ENCODE peak calls at places on chromosomes 13 and 19, in four cellular contexts. Q is lower leg skin, E is neuronal stem cell, U is psoas muscle. W is an unnamed sample.

GRCh38 chr13:38684714-38685113 is 2.2 kb upstream of the FREM2 start:
- DNase-seq in E (no peak), Q (no peak), U (no peak), W (no peak)

GRCh38 chr13:49679244-49679643 is 12.0 kb downstream of the EBPL start:
- DNase-seq in E (no peak), U (no peak), Q (no peak), W (peak; percentile 11)

GRCh38 chr19:14695471-14695870 is 5.6 kb downstream of the ZNF333 start:
- DNase-seq in E (no peak), Q (no peak), U (no peak), W (no peak)

GRCh38 chr13:41492432-41493267 is 35.3 kb downstream of the RGCC start:
- DNase-seq in U (no peak), E (no peak), Q (no peak), W (no peak)

GRCh38 chr19:55581145-55581827 is 638 bp upstream of the ZNF579 start:
- DNase-seq in E (no peak), Q (no peak), U (no peak), W (no peak)

GRCh38 chr13:109794095-109794494 is 7.7 kb upstream of the IRS2 start:
- DNase-seq in E (no peak), Q (no peak), U (no peak), W (no peak)

GRCh38 chr13:76307157-76307556 is 579.0 kb downstream of the KCTD12 start:
- DNase-seq in E (no peak), Q (no peak), U (no peak), W (no peak)

GRCh38 chr19:46049597-46049996 is 8.8 kb upstream of the IGFL4 start:
- DNase-seq in Q (no peak), U (no peak), E (no peak), W (no peak)

GRCh38 chr19:10091892-10092641 is 6.0 kb downstream of the SHFL start:
- DNase-seq in Q (no peak), E (no peak), U (no peak), W (no peak)

GRCh38 chr13:87677334-87678234 is 6.4 kb downstream of the SLITRK5 start:
- DNase-seq in U (no peak), E (peak; percentile 53), Q (no peak), W (no peak)

GRCh38 chr13:95716231-95716630 is 39.3 kb downstream of the DNAJC3 start:
- DNase-seq in Q (no peak), U (no peak), E (no peak), W (no peak)

GRCh38 chr13:29713841-29714240 is 118.4 kb upstream of the SLC7A1 start:
- DNase-seq in E (no peak), U (no peak), Q (no peak), W (peak; percentile 16)

GRCh38 chr13:50017819-50018218 is 2.6 kb downstream of the KCNRG start:
- DNase-seq in E (no peak), Q (no peak), U (no peak), W (no peak)

GRCh38 chr19:30799854-30800755 is 427.9 kb downstream of the ZNF536 start:
- DNase-seq in U (peak; percentile 27), E (peak; percentile 50), Q (peak; percentile 33), W (no peak)

GRCh38 chr19:54172764-54173699 is at the start of gene TMC4:
- DNase-seq in Q (no peak), U (no peak), E (no peak), W (no peak)

GRCh38 chr19:29896790-29897189 is 45.2 kb upstream of the URI1 start:
- DNase-seq in Q (no peak), U (no peak), E (no peak), W (no peak)

GRCh38 chr19:19636573-19636972 is 6.9 kb downstream of the GMIP start:
- DNase-seq in E (no peak), Q (no peak), U (no peak), W (no peak)

GRCh38 chr19:55146078-55146647 is 2.8 kb downstream of the TNNT1 start:
- DNase-seq in Q (no peak), U (no peak), E (no peak), W (no peak)

GRCh38 chr13:113064000-113064533 is 41.5 kb upstream of the F7 start:
- DNase-seq in Q (no peak), U (no peak), E (no peak), W (no peak)

GRCh38 chr19:30518965-30519606 is 146.9 kb downstream of the ZNF536 start:
- DNase-seq in E (no peak), Q (no peak), U (no peak), W (peak; percentile 77)

DNA sequence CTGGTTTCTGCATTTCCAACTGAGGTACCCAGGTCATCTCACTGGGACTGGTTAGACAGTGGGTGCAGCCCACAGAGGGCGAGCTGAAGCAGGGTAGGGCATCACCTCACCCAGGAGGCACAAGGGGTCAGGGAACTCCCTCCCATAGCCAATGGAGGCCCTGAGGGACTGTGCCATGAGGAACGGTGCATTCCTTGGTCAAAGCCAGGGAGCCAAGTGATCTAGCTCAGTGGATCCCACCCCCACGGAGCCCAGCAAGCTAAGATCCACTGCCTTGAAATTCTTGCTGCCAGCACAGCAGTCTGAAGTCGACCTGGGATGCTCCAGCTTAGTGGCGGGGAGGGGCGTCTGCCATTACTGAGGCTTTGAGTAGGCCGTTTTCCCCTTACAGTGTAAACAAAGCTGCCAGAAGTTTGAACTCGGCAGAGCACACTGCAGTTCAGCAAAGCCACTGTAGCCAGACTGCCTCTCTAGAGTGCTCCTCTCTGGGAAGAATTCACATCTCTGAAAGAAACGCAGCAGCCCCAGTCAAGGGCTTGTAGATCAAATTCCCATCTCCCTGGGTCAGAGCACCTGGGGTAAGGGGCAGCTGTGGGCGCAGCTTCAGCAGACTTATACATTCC is 1386.6 kb upstream of the PCDH9 start:
- DNase-seq in E (no peak), Q (no peak), U (no peak), W (no peak)
- H3K4me3 ChIP-seq in E (no peak overlapping the region), Q (no peak overlapping the region), U (no peak overlapping the region), W (no peak overlapping the region)

DNA sequence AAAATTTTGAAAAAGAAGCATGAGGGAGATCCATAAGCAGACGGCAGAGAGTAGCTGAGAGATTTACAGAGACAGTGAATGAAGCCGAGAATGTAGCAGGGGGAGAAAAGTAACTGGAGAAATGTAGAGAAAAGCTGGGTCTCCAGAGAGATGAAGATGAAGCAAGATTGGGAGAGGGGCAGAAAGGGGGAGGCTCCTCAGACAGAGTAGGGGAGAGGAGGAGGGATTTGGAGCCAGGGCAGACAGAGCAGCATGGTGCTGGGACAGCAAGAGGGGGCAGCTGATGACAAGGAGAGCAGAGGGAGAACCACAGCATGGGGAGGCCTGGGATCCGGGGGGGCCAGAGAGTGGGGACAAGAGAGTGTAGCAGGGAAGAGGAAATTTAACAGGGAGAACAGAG is 933 bp downstream of the ZNF610 start:
- DNase-seq in Q (no peak), E (no peak), U (no peak), W (no peak)
- H3K4me3 ChIP-seq in Q (no peak overlapping the region), E (peak overlapping the region; percentile 97), U (peak overlapping the region; percentile 77), W (peak overlapping the region; percentile 68)

GRCh38 chr13:99968521-99969367 is 2.8 kb downstream of the ZIC5 start:
- DNase-seq in Q (no peak), E (no peak), U (no peak), W (no peak)
- H3K4me3 ChIP-seq in Q (no peak overlapping the region), E (peak overlapping the region; percentile 97), U (peak overlapping the region; percentile 53), W (peak overlapping the region; percentile 47)

GRCh38 chr19:49155005-49155826 is at the start of gene HRC:
- DNase-seq in E (no peak), Q (no peak), U (peak; percentile 67), W (no peak)
- H3K4me3 ChIP-seq in E (no peak within 1 kb of the TSS), Q (no peak within 1 kb of the TSS), U (peak within 1 kb of the TSS; percentile 77), W (no peak within 1 kb of the TSS)

GRCh38 chr13:67228909-67229308 is 1.2 kb downstream of the PCDH9 start:
- DNase-seq in Q (no peak), E (no peak), U (no peak), W (no peak)
- H3K4me3 ChIP-seq in Q (no peak overlapping the region), E (no peak overlapping the region), U (peak overlapping the region; percentile 84), W (peak overlapping the region; percentile 68)

GRCh38 chr19:7552781-7553180 is 17.3 kb downstream of the PNPLA6 start:
- DNase-seq in Q (no peak), E (no peak), U (no peak), W (no peak)

GRCh38 chr19:7554565-7554964 is 19.0 kb downstream of the PNPLA6 start:
- DNase-seq in U (no peak), Q (no peak), E (no peak), W (no peak)

GRCh38 chr19:7558667-7559066 is 23.1 kb downstream of the PNPLA6 start:
- DNase-seq in E (no peak), U (no peak), Q (no peak), W (no peak)

GRCh38 chr19:7556696-7557315 is 21.3 kb downstream of the PNPLA6 start:
- DNase-seq in U (no peak), Q (no peak), E (no peak), W (no peak)

GRCh38 chr19:7554990-7555864 is 19.7 kb downstream of the PNPLA6 start:
- DNase-seq in U (no peak), E (no peak), Q (no peak), W (no peak)
- H3K4me3 ChIP-seq in U (no peak overlapping the region), E (no peak overlapping the region), Q (no peak overlapping the region), W (no peak overlapping the region)

GRCh38 chr13:111319998-111320911 is at the start of gene TEX29:
- DNase-seq in U (no peak), Q (no peak), E (no peak), W (no peak)
- H3K4me3 ChIP-seq in U (no peak within 1 kb of the TSS), Q (no peak within 1 kb of the TSS), E (no peak within 1 kb of the TSS), W (no peak within 1 kb of the TSS)

DNA sequence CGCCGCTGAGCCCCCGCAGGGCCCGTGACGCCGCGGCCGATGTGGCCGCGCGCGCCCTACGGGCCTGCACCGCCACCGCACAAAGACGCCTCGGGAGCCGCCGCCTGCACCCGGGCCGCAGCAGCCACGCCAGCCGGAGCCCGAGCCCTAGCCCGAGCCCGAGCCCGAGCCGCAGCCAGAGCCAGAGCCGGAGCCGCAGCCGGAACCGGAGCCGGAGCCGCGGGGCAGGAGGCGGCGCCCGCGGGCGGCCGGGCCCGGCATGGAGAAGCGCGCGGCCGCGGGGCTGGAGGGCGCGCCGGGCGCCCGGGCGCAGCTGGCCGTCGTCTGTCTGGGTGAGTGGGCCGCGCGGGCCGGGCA is 375 bp downstream of the LRP3 start:
- DNase-seq in E (no peak), U (no peak), Q (no peak), W (no peak)
- H3K4me3 ChIP-seq in E (peak overlapping the region; percentile 90), U (peak overlapping the region; percentile 81), Q (peak overlapping the region; percentile 55), W (peak overlapping the region; percentile 63)

GRCh38 chr19:13001502-13002388 is 6.5 kb downstream of the NFIX start:
- DNase-seq in Q (peak; percentile 80), U (peak; percentile 82), E (no peak), W (no peak)

GRCh38 chr19:13002389-13002898 is 7.2 kb downstream of the NFIX start:
- DNase-seq in Q (no peak), E (no peak), U (peak; percentile 79), W (no peak)

GRCh38 chr19:13001166-13001501 is 5.9 kb downstream of the NFIX start:
- DNase-seq in U (peak; percentile 56), Q (no peak), E (no peak), W (no peak)

GRCh38 chr19:13004273-13004672 is 9.0 kb downstream of the NFIX start:
- DNase-seq in E (no peak), Q (no peak), U (no peak), W (no peak)

GRCh38 chr19:13002970-13003540 is 7.8 kb downstream of the NFIX start:
- DNase-seq in Q (no peak), U (no peak), E (no peak), W (no peak)
- H3K4me3 ChIP-seq in Q (no peak overlapping the region), U (peak overlapping the region; percentile 60), E (peak overlapping the region; percentile 65), W (peak overlapping the region; percentile 33)

GRCh38 chr19:39263912-39264305 is 4.3 kb upstream of the IFNL2 start:
- DNase-seq in E (no peak), Q (no peak), U (no peak), W (no peak)
- H3K4me3 ChIP-seq in E (no peak overlapping the region), Q (no peak overlapping the region), U (no peak overlapping the region), W (no peak overlapping the region)

W was measured in vagina.